ENCODE peak calls at places on chromosomes 13 and 19, in eight cellular contexts. S is breast epithelium, K is ascending aorta, Q is neural progenitor cell, G is uterus, U is heart left ventricle, D is PC-9, L is body of pancreas. W is an unnamed sample.

GRCh38 chr19:53549354-53549753 is 11.4 kb downstream of the ZNF331 start:
- DNase-seq in S (no peak), K (no peak), Q (no peak), G (no peak), U (no peak), D (no peak), L (no peak), W (no peak)

GRCh38 chr13:71624641-71625040 is 242.4 kb downstream of the DACH1 start:
- DNase-seq in S (no peak), K (no peak), Q (peak; percentile 35), G (no peak), U (no peak), D (no peak), L (no peak), W (no peak)

GRCh38 chr19:44435441-44435840 is 12.8 kb downstream of the ZNF229 start:
- DNase-seq in S (no peak), K (no peak), Q (no peak), G (no peak), U (no peak), D (no peak), L (no peak), W (no peak)

GRCh38 chr19:13834308-13834790 is 39.1 kb downstream of the ZSWIM4 start:
- DNase-seq in S (peak; percentile 46), K (no peak), Q (no peak), G (no peak), U (no peak), D (peak; percentile 69), L (no peak), W (no peak)

GRCh38 chr13:27500806-27501534 is 50.6 kb upstream of the MTIF3 start:
- DNase-seq in S (no peak), K (no peak), Q (no peak), G (no peak), U (no peak), D (no peak), L (no peak), W (no peak)

GRCh38 chr13:46864941-46865340 is 31.9 kb downstream of the HTR2A start:
- DNase-seq in S (no peak), K (no peak), Q (no peak), G (no peak), U (no peak), D (no peak), L (no peak), W (no peak)

GRCh38 chr19:19515764-19516519 is at the start of gene NDUFA13:
- DNase-seq in S (peak; percentile 92), K (peak; percentile 75), Q (peak; percentile 95), G (peak; percentile 91), U (peak; percentile 93), D (peak; percentile 92), L (peak; percentile 94), W (peak; percentile 79)

GRCh38 chr19:50658438-50659317 is 9.4 kb downstream of the C19orf81 start:
- DNase-seq in S (peak; percentile 56), K (no peak), Q (peak; percentile 94), G (peak; percentile 23), U (peak; percentile 77), D (no peak), L (peak; percentile 38), W (no peak)

GRCh38 chr13:57933606-57934005 is 302.1 kb downstream of the PCDH17 start:
- DNase-seq in S (no peak), K (no peak), Q (no peak), G (no peak), U (no peak), D (no peak), L (no peak), W (no peak)

GRCh38 chr13:71865858-71866172 is 1.2 kb downstream of the DACH1 start:
- DNase-seq in S (no peak), K (no peak), Q (peak; percentile 35), G (peak; percentile 12), U (peak; percentile 25), D (no peak), L (no peak), W (no peak)

GRCh38 chr13:35764359-35765015 is 288.0 kb upstream of the MAB21L1 start:
- DNase-seq in S (no peak), K (no peak), Q (no peak), G (no peak), U (no peak), D (peak; percentile 20), L (no peak), W (no peak)

GRCh38 chr13:113666951-113667701 is at the start of gene GRK1:
- DNase-seq in S (no peak), K (no peak), Q (peak; percentile 16), G (peak; percentile 8), U (no peak), D (no peak), L (no peak), W (no peak)

GRCh38 chr19:41882568-41883462 is at the start of gene ARHGEF1:
- DNase-seq in S (no peak), K (no peak), Q (peak; percentile 61), G (peak; percentile 35), U (peak; percentile 76), D (peak; percentile 43), L (peak; percentile 55), W (no peak)

GRCh38 chr19:12884202-12884601 is 2.8 kb downstream of the KLF1 start:
- DNase-seq in S (no peak), K (no peak), Q (no peak), G (no peak), U (no peak), D (no peak), L (no peak), W (no peak)

GRCh38 chr19:39550197-39550596 is 10.2 kb upstream of the EID2 start:
- DNase-seq in S (no peak), K (no peak), Q (no peak), G (no peak), U (no peak), D (no peak), L (no peak), W (no peak)

DNA sequence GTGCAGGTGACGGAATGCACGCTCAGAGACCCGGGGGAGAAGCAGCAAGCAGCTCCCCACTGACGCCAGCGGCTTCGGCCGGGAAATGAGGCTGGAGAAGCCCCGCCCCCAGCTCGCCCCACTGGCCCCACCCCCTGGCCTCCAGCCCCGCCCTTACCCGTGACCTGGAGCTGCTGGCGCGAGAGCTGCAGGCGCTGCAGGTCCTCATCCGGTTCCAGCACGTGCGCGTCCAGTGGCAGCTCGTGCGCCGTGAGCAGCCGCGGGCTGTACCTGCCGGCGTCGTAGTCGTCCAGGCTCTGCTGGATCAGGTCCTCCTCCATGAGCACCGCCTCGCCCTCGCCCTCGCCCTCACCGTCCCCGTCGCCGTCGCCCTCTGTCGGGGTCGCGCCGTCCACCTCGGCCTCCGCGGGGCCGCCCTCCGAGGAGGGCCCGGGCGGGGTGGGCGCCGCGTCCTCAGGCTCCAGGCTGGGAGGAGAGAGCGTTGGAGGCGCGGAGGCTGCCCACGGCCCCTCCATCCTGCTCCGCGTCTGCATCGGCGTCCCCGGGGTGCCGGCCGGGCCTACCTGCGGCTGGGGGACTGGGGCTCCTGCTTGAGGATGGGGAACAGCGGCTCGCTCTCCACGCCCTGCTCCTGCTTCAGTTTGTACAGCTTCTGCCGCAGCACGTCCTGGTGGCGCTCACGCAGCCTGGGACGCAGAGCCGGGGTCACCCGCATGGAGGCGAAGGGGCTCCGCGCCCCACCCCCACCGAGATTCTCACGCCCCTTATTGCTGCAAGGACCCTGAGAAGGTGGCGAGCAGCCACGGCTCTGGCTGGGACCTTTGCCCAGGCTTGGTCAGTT is 6.4 kb upstream of the TBXA2R start:
- DNase-seq in S (no peak), K (no peak), Q (peak; percentile 42), G (no peak), U (no peak), D (no peak), L (no peak), W (no peak)
- H3K4me1 ChIP-seq in S (no peaks in the 10 kb centered on the region), K (peaks cover 30% of the 10 kb centered on the region), Q (no peaks in the 10 kb centered on the region), G (no peaks in the 10 kb centered on the region), U (peaks cover 11% of the 10 kb centered on the region), D (no peaks in the 10 kb centered on the region), L (no peaks in the 10 kb centered on the region), W (peaks cover 10% of the 10 kb centered on the region)

DNA sequence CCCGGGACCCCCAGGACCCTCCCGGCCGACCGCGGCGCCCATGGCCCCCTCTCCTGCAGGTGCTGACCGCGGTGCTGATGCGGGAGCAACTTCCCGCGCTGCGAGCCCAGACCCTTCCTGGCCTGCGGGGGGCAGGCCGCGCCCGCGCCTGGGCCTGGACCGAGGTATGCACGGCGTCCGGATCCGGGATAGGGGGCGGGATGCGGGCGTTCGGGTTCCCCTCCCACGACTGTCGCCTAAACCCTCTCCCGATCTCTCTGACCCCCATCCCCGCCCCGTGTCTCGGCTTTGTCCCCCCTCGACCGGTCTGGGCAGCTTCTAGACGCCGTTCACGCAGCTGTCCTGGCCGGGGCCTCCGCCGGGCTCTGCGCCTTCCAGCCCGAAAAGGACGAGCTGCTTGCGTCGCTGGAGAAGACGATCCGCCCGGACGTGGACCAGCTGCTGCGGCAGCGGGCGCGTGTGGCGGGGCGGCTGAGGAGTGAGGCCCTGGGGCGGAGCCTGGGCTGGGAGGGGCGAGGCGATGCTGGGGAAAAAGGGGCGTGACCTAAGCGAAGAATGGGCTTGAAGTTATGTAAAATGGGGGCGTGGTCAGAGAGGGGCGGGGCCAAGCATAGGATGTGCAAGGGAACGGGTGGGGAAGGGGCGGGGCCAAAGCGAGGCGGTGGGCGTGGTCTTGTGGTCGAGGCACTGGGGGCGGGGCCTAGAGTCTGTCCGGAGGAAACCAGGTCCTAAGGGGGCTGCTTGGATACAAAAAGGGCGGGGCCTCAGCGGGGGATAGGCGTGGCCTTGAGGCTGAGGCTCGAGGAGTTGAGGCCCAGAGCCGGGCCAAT is 15.9 kb upstream of the COLGALT1 start:
- DNase-seq in S (peak; percentile 84), K (peak; percentile 74), Q (peak; percentile 98), G (peak; percentile 97), U (peak; percentile 97), D (peak; percentile 91), L (peak; percentile 86), W (peak; percentile 78)
- TF ChIP-seq CTCF in S (no peak), K (peak; percentile 44), Q (peak; percentile 42), G (peak; percentile 58), U (peak; percentile 56), D (peak; percentile 58), L (no peak), W (peak; percentile 31)

DNA sequence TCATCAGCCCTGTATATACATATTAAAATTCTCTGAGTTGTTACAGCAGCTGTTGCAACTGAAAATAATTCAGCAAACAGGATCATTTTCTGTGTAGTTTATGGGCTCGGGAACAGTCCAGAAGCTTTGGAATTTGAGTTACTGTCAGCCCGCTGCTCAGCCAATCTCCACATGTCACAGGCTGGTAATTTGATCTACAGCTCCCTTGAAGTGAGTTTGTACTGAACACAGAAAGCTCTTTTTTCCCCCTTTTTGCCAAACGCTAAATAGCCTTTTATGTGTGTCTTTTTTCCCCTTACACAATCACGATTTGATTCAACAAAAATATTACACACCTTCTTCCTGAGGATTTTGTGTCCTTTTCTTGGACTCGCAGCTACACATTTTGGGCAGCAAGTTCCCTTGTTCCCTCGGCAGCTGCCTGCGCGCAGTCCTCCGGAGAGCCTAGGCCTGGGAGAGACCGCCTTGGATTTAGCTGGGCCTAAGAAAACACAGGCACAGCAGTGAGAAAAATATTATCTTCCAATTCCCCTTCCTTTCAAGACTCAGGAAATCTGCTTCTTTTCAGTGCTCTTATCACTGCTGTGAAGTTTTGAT is 371.4 kb downstream of the KCNRG start:
- DNase-seq in S (no peak), K (no peak), Q (peak; percentile 56), G (no peak), U (peak; percentile 42), D (no peak), L (no peak), W (no peak)
- H3K4me1 ChIP-seq in S (no peaks in the 10 kb centered on the region), K (no peaks in the 10 kb centered on the region), Q (peaks cover 36% of the 10 kb centered on the region), G (no peaks in the 10 kb centered on the region), U (no peaks in the 10 kb centered on the region), D (no peaks in the 10 kb centered on the region), L (no peaks in the 10 kb centered on the region), W (peaks cover 18% of the 10 kb centered on the region)

DNA sequence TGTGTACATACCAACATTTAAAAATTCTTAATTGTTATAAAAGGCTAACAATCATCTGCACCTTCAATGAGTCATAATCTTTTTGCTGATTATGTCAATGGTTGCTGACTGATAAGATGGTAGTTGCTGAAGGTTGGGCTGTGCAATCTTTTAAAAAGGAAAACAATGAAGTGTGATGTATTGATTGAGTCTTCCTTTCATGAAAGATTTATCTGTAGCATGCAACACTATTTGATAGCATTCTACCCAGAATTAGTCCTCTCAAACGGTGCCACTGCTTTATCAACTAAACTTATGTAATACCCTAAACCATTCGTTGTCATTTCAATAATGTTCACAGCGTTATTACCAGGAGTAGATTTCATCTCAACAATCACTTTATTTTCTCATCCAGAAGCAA is 2360.6 kb downstream of the PCDH9 start:
- DNase-seq in S (no peak), K (no peak), Q (no peak), G (no peak), U (no peak), D (no peak), L (no peak), W (no peak)
- TF ChIP-seq CTCF in S (no peak), K (no peak), Q (no peak), G (no peak), U (no peak), D (no peak), L (no peak), W (no peak)

W was measured in gastrocnemius medialis.